ENCODE peak calls at places on chromosomes 13 and 19, in eight cellular contexts. N is tibial nerve, U is IMR-90, E is pancreas, Z is psoas muscle, H is heart left ventricle, X is GM23338, F is body of pancreas. T is an unnamed sample.
A peak's percentile ranks its signal among the peaks of the same experiment; 100 is the strongest.

GRCh38 chr19:17868669-17869068 is 3.1 kb upstream of the SLC5A5 start:
- DNase-seq in F (no peak), H (no peak), E (no peak), U (no peak), Z (no peak), X (no peak), N (no peak), T (no peak)

GRCh38 chr19:10219678-10220077 is 11.5 kb downstream of the S1PR2 start:
- DNase-seq in U (peak; percentile 89), E (no peak), N (no peak), F (no peak), X (peak; percentile 87), Z (no peak), H (no peak), T (no peak)

GRCh38 chr13:39370554-39370953 is 232.4 kb downstream of the LHFPL6 start:
- DNase-seq in X (no peak), E (no peak), F (no peak), Z (no peak), N (no peak), U (peak; percentile 40), H (peak; percentile 75), T (no peak)

GRCh38 chr19:33348301-33349010 is 25.1 kb upstream of the CEBPG start:
- DNase-seq in X (no peak), Z (no peak), E (no peak), N (no peak), H (no peak), U (no peak), F (no peak), T (no peak)

GRCh38 chr13:28719656-28720055 is 886 bp upstream of the SLC46A3 start:
- DNase-seq in Z (no peak), N (no peak), E (no peak), H (no peak), X (no peak), U (peak; percentile 54), F (no peak), T (no peak)

GRCh38 chr19:32373614-32374295 is 28.3 kb downstream of the ZNF507 start:
- DNase-seq in X (no peak), E (no peak), H (peak; percentile 43), U (peak; percentile 100), N (no peak), Z (no peak), F (peak; percentile 77), T (no peak)

GRCh38 chr19:15249912-15250634 is 17.8 kb upstream of the EPHX3 start:
- DNase-seq in N (no peak), U (peak; percentile 95), F (peak; percentile 58), E (no peak), X (no peak), H (peak; percentile 86), Z (peak; percentile 70), T (no peak)

GRCh38 chr19:14704450-14704849 is 14.6 kb downstream of the ZNF333 start:
- DNase-seq in H (no peak), N (no peak), E (no peak), U (no peak), Z (no peak), F (no peak), X (no peak), T (no peak)

GRCh38 chr19:42445948-42446347 is 3.2 kb upstream of the CXCL17 start:
- DNase-seq in X (no peak), E (no peak), F (no peak), N (no peak), U (no peak), Z (no peak), H (no peak), T (no peak)

GRCh38 chr19:32343550-32344262 is 1.7 kb upstream of the ZNF507 start:
- DNase-seq in N (no peak), X (no peak), H (no peak), E (no peak), Z (no peak), F (no peak), U (no peak), T (no peak)

GRCh38 chr13:111177081-111177711 is 62.1 kb downstream of the ARHGEF7 start:
- DNase-seq in H (peak; percentile 82), U (peak; percentile 68), N (no peak), X (no peak), F (peak; percentile 40), E (no peak), Z (peak; percentile 51), T (peak; percentile 56)

GRCh38 chr19:53771133-53771532 is 53.0 kb downstream of the NLRP12 start:
- DNase-seq in F (peak; percentile 24), Z (no peak), U (no peak), X (peak; percentile 73), H (no peak), N (no peak), E (no peak), T (no peak)

GRCh38 chr13:77048592-77048991 is 21.6 kb upstream of the FBXL3 start:
- DNase-seq in N (no peak), U (no peak), Z (no peak), F (no peak), E (no peak), X (peak; percentile 71), H (no peak), T (no peak)

GRCh38 chr13:91768746-91769145 is 370.3 kb downstream of the GPC5 start:
- DNase-seq in F (no peak), X (no peak), U (no peak), E (no peak), Z (no peak), H (no peak), N (no peak), T (no peak)

GRCh38 chr13:113001251-113002140 is 32.5 kb downstream of the MCF2L start:
- DNase-seq in X (peak; percentile 36), F (peak; percentile 75), U (peak; percentile 3), N (no peak), H (peak; percentile 66), E (peak; percentile 79), Z (no peak), T (peak; percentile 74)

GRCh38 chr19:5184930-5185329 is 155.7 kb downstream of the PTPRS start:
- DNase-seq in U (no peak), X (no peak), F (no peak), N (no peak), H (no peak), Z (no peak), E (no peak), T (no peak)

GRCh38 chr13:78589206-78589605 is 14.1 kb downstream of the POU4F1 start:
- DNase-seq in H (no peak), U (peak; percentile 9), Z (no peak), X (peak; percentile 94), N (no peak), F (no peak), E (peak; percentile 64), T (no peak)

GRCh38 chr19:40284251-40284500 is 969 bp downstream of the AKT2 start:
- DNase-seq in F (no peak), U (no peak), H (no peak), X (no peak), E (no peak), Z (no peak), N (no peak), T (no peak)

GRCh38 chr19:40282209-40282580 is 3.0 kb downstream of the AKT2 start:
- DNase-seq in F (no peak), H (no peak), Z (no peak), E (no peak), U (no peak), N (no peak), X (no peak), T (no peak)

GRCh38 chr19:40282920-40283319 is 2.2 kb downstream of the AKT2 start:
- DNase-seq in N (no peak), F (no peak), U (peak; percentile 22), Z (no peak), E (no peak), H (no peak), X (no peak), T (no peak)

GRCh38 chr19:40284501-40285352 is at the start of gene AKT2:
- DNase-seq in X (peak; percentile 88), N (no peak), F (no peak), H (no peak), Z (peak; percentile 76), U (peak; percentile 47), E (peak; percentile 83), T (no peak)

GRCh38 chr19:40283414-40284250 is 1.5 kb downstream of the AKT2 start:
- DNase-seq in U (peak; percentile 19), E (peak; percentile 63), H (no peak), F (peak; percentile 76), Z (no peak), N (no peak), X (no peak), T (peak; percentile 41)
- H3K4me1 ChIP-seq in U (peaks cover 29% of the 10 kb centered on the region), E (peaks cover 37% of the 10 kb centered on the region), H (peaks cover 57% of the 10 kb centered on the region), F (peaks cover 62% of the 10 kb centered on the region), Z (peaks cover 56% of the 10 kb centered on the region), N (peaks cover 62% of the 10 kb centered on the region), X (peaks cover 14% of the 10 kb centered on the region), T (peaks cover 62% of the 10 kb centered on the region)

GRCh38 chr19:27975419-27976005 is 1237.4 kb downstream of the UQCRFS1 start:
- DNase-seq in X (no peak), U (no peak), N (no peak), F (no peak), H (no peak), Z (no peak), E (no peak), T (no peak)

GRCh38 chr19:27971869-27972268 is 1241.1 kb downstream of the UQCRFS1 start:
- DNase-seq in U (no peak), H (no peak), X (no peak), N (no peak), F (no peak), E (no peak), Z (no peak), T (no peak)

GRCh38 chr19:27972291-27973040 is 1240.5 kb downstream of the UQCRFS1 start:
- DNase-seq in N (no peak), E (no peak), U (no peak), Z (no peak), X (no peak), F (peak; percentile 17), H (no peak), T (no peak)

GRCh38 chr19:27974082-27974513 is 1238.9 kb downstream of the UQCRFS1 start:
- DNase-seq in E (no peak), X (peak; percentile 76), U (no peak), Z (no peak), H (no peak), F (peak; percentile 41), N (no peak), T (no peak)

DNA sequence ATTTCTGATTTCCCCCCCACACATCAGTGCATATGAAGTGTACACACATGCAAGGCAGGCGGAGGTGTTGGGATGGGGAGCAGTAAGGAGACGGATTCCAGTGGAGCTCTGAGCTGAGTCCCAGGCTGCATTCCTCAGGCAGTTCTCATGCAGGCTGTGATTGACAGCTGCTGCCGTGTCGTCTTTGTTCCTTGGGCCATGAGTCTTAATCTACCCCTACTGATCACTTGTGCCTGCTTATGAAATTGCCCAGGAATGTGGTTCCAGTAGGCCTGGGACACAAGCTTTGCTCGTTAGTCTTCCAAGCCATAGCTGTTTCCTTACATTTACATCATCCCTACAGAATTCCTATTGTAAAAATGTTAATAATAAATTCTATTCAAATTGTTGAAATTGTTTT is 1241.9 kb downstream of the UQCRFS1 start:
- DNase-seq in F (no peak), U (no peak), Z (no peak), X (peak; percentile 73), E (no peak), H (no peak), N (no peak), T (no peak)
- H3K4me1 ChIP-seq in F (no peaks in the 10 kb centered on the region), U (no peaks in the 10 kb centered on the region), Z (no peaks in the 10 kb centered on the region), X (peaks cover 4% of the 10 kb centered on the region), E (no peaks in the 10 kb centered on the region), H (no peaks in the 10 kb centered on the region), N (no peaks in the 10 kb centered on the region), T (no peaks in the 10 kb centered on the region)

GRCh38 chr13:99500839-99501134 is 485 bp upstream of the TM9SF2 start:
- DNase-seq in E (no peak), F (no peak), X (no peak), H (no peak), Z (no peak), U (no peak), N (no peak), T (no peak)
- H3K4me1 ChIP-seq in E (peaks cover 48% of the 10 kb centered on the region), F (peaks cover 55% of the 10 kb centered on the region), X (peaks cover 16% of the 10 kb centered on the region), H (peaks cover 24% of the 10 kb centered on the region), Z (peaks cover 61% of the 10 kb centered on the region), U (peaks cover 7% of the 10 kb centered on the region), N (peaks cover 73% of the 10 kb centered on the region), T (peaks cover 72% of the 10 kb centered on the region)

GRCh38 chr13:100365678-100366077 is 222.9 kb downstream of the GGACT start:
- DNase-seq in F (no peak), N (no peak), Z (no peak), U (peak; percentile 8), E (no peak), X (no peak), H (no peak), T (no peak)
- H3K4me1 ChIP-seq in F (no peaks in the 10 kb centered on the region), N (peaks cover 17% of the 10 kb centered on the region), Z (no peaks in the 10 kb centered on the region), U (peaks cover 8% of the 10 kb centered on the region), E (peaks cover 6% of the 10 kb centered on the region), X (peaks cover 29% of the 10 kb centered on the region), H (no peaks in the 10 kb centered on the region), T (no peaks in the 10 kb centered on the region)

T was measured in lower lobe of right lung.